ENCODE peak calls at places on chromosome 22, in four cellular contexts. One of them, this sample, is unnamed. For H3K9me3, the result is how much of the 10 kb centered on the place peaks cover.

GRCh38 chr22:24429411-24430365 is 2.3 kb downstream of the ADORA2A start:
- DNase-seq in IMR-90: peak
- DNase-seq in naive thymus-derived CD4-positive, alpha-beta T cell: peak
- DNase-seq in transverse colon: no peak
- DNase-seq in this sample: no peak

GRCh38 chr22:23306438-23306921 is 126.2 kb downstream of the BCR start:
- DNase-seq in IMR-90: peak
- DNase-seq in naive thymus-derived CD4-positive, alpha-beta T cell: no peak
- DNase-seq in transverse colon: no peak
- DNase-seq in this sample: no peak

GRCh38 chr22:22752556-22753477 is 108.4 kb downstream of the GGTLC2 start:
- DNase-seq in IMR-90: peak
- DNase-seq in naive thymus-derived CD4-positive, alpha-beta T cell: peak
- DNase-seq in transverse colon: no peak
- DNase-seq in this sample: no peak

GRCh38 chr22:33781396-33781795 is 138.9 kb downstream of the LARGE1 start:
- DNase-seq in IMR-90: peak
- DNase-seq in naive thymus-derived CD4-positive, alpha-beta T cell: no peak
- DNase-seq in transverse colon: no peak
- DNase-seq in this sample: no peak

GRCh38 chr22:37782340-37783168 is 25.2 kb upstream of the GCAT start:
- DNase-seq in IMR-90: peak
- DNase-seq in naive thymus-derived CD4-positive, alpha-beta T cell: no peak
- DNase-seq in transverse colon: no peak
- DNase-seq in this sample: no peak

GRCh38 chr22:37018815-37019308 is 385 bp downstream of the TST start:
- DNase-seq in IMR-90: peak
- DNase-seq in naive thymus-derived CD4-positive, alpha-beta T cell: no peak
- DNase-seq in transverse colon: peak
- DNase-seq in this sample: no peak

GRCh38 chr22:18023509-18024275 is 669 bp downstream of the MICAL3 start:
- DNase-seq in IMR-90: peak
- DNase-seq in naive thymus-derived CD4-positive, alpha-beta T cell: peak
- DNase-seq in transverse colon: peak
- DNase-seq in this sample: no peak

GRCh38 chr22:23532756-23533155 is 47.3 kb downstream of the IGLL1 start:
- DNase-seq in IMR-90: no peak
- DNase-seq in naive thymus-derived CD4-positive, alpha-beta T cell: no peak
- DNase-seq in transverse colon: no peak
- DNase-seq in this sample: no peak

GRCh38 chr22:42169055-42169469 is 38.5 kb upstream of the CYP2D6 start:
- DNase-seq in IMR-90: peak
- DNase-seq in naive thymus-derived CD4-positive, alpha-beta T cell: peak
- DNase-seq in transverse colon: peak
- DNase-seq in this sample: no peak

GRCh38 chr22:42258126-42258525 is 12.3 kb downstream of the TCF20 start:
- DNase-seq in IMR-90: no peak
- DNase-seq in naive thymus-derived CD4-positive, alpha-beta T cell: no peak
- DNase-seq in transverse colon: no peak
- DNase-seq in this sample: no peak

GRCh38 chr22:40428796-40429195 is 58.4 kb downstream of the SGSM3 start:
- DNase-seq in IMR-90: no peak
- DNase-seq in naive thymus-derived CD4-positive, alpha-beta T cell: no peak
- DNase-seq in transverse colon: no peak
- DNase-seq in this sample: no peak

GRCh38 chr22:40363059-40363458 is 7.3 kb upstream of the SGSM3 start:
- DNase-seq in IMR-90: peak
- DNase-seq in naive thymus-derived CD4-positive, alpha-beta T cell: no peak
- DNase-seq in transverse colon: no peak
- DNase-seq in this sample: no peak

GRCh38 chr22:25853501-25853900 is 111.5 kb downstream of the MYO18B start:
- DNase-seq in IMR-90: no peak
- DNase-seq in naive thymus-derived CD4-positive, alpha-beta T cell: no peak
- DNase-seq in transverse colon: no peak
- DNase-seq in this sample: no peak

GRCh38 chr22:42711281-42711731 is 9.4 kb downstream of the A4GALT start:
- DNase-seq in IMR-90: no peak
- DNase-seq in naive thymus-derived CD4-positive, alpha-beta T cell: no peak
- DNase-seq in transverse colon: no peak
- DNase-seq in this sample: peak

GRCh38 chr22:35352214-35353111 is 28.4 kb upstream of the HMOX1 start:
- DNase-seq in IMR-90: no peak
- DNase-seq in naive thymus-derived CD4-positive, alpha-beta T cell: no peak
- DNase-seq in transverse colon: peak
- DNase-seq in this sample: no peak

GRCh38 chr22:19707347-19708322 is 6.7 kb upstream of the SEPTIN5 start:
- DNase-seq in IMR-90: no peak
- DNase-seq in naive thymus-derived CD4-positive, alpha-beta T cell: no peak
- DNase-seq in transverse colon: no peak
- DNase-seq in this sample: no peak

GRCh38 chr22:29225422-29226090 is 19.9 kb downstream of the EMID1 start:
- DNase-seq in IMR-90: peak
- DNase-seq in naive thymus-derived CD4-positive, alpha-beta T cell: no peak
- DNase-seq in transverse colon: peak
- DNase-seq in this sample: no peak

GRCh38 chr22:47056361-47056760 is 293.9 kb downstream of the TBC1D22A start:
- DNase-seq in IMR-90: no peak
- DNase-seq in naive thymus-derived CD4-positive, alpha-beta T cell: no peak
- DNase-seq in transverse colon: no peak
- DNase-seq in this sample: no peak

GRCh38 chr22:26903030-26903856 is 245.9 kb downstream of the MIAT start:
- DNase-seq in IMR-90: no peak
- DNase-seq in naive thymus-derived CD4-positive, alpha-beta T cell: no peak
- DNase-seq in transverse colon: peak
- DNase-seq in this sample: peak

GRCh38 chr22:19503367-19503766 is 20.8 kb downstream of the CLDN5 start:
- DNase-seq in IMR-90: no peak
- DNase-seq in naive thymus-derived CD4-positive, alpha-beta T cell: no peak
- DNase-seq in transverse colon: no peak
- DNase-seq in this sample: no peak

GRCh38 chr22:42688914-42689275 is 31.8 kb downstream of the A4GALT start:
- DNase-seq in IMR-90: no peak
- DNase-seq in naive thymus-derived CD4-positive, alpha-beta T cell: no peak
- DNase-seq in transverse colon: no peak
- DNase-seq in this sample: no peak

GRCh38 chr22:20999350-21000214 is 2.3 kb downstream of the THAP7 start:
- DNase-seq in IMR-90: no peak
- DNase-seq in naive thymus-derived CD4-positive, alpha-beta T cell: no peak
- DNase-seq in transverse colon: no peak
- DNase-seq in this sample: no peak

GRCh38 chr22:46936378-46936916 is 174.0 kb downstream of the TBC1D22A start:
- DNase-seq in IMR-90: no peak
- DNase-seq in naive thymus-derived CD4-positive, alpha-beta T cell: no peak
- DNase-seq in transverse colon: no peak
- DNase-seq in this sample: no peak

GRCh38 chr22:31099386-31099785 is 8.0 kb downstream of the SELENOM start:
- DNase-seq in IMR-90: peak
- DNase-seq in naive thymus-derived CD4-positive, alpha-beta T cell: no peak
- DNase-seq in transverse colon: no peak
- DNase-seq in this sample: no peak
- H3K4me3 ChIP-seq in IMR-90: no peak
- H3K4me3 ChIP-seq in naive thymus-derived CD4-positive, alpha-beta T cell: no peak
- H3K4me3 ChIP-seq in transverse colon: no peak
- H3K4me3 ChIP-seq in this sample: no peak

GRCh38 chr22:48588881-48589450 is 1238.7 kb downstream of the BRD1 start:
- DNase-seq in IMR-90: no peak
- DNase-seq in naive thymus-derived CD4-positive, alpha-beta T cell: no peak
- DNase-seq in transverse colon: no peak
- DNase-seq in this sample: no peak
- H3K9me3 ChIP-seq in IMR-90: half or more
- H3K9me3 ChIP-seq in naive thymus-derived CD4-positive, alpha-beta T cell: under half
- H3K9me3 ChIP-seq in transverse colon: under half
- H3K9me3 ChIP-seq in this sample: under half

GRCh38 chr22:43992331-43992821 is 31.7 kb upstream of the PARVB start:
- DNase-seq in IMR-90: peak
- DNase-seq in naive thymus-derived CD4-positive, alpha-beta T cell: no peak
- DNase-seq in transverse colon: no peak
- DNase-seq in this sample: no peak
- H3K4me3 ChIP-seq in IMR-90: no peak
- H3K4me3 ChIP-seq in naive thymus-derived CD4-positive, alpha-beta T cell: no peak
- H3K4me3 ChIP-seq in transverse colon: no peak
- H3K4me3 ChIP-seq in this sample: no peak

DNA sequence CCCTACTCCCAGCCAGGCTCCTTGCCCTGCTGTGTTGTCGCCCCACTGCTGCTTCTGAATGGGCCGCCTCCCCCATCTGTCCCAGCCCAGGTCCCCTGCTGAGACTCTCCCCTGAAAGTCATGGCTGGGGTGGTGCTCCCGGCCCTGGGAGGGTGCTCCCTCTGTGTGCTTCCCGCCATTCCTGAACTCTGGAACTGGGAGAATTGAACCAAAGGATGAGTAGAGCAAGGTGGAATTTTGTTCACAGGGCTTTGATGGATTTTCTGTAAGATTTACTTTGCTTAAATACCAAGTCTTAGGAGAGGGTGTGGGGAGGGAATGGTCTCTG is 402 bp downstream of the APOBEC3G start:
- DNase-seq in IMR-90: no peak
- DNase-seq in naive thymus-derived CD4-positive, alpha-beta T cell: no peak
- DNase-seq in transverse colon: no peak
- DNase-seq in this sample: no peak
- H3K9me3 ChIP-seq in IMR-90: under half
- H3K9me3 ChIP-seq in naive thymus-derived CD4-positive, alpha-beta T cell: under half
- H3K9me3 ChIP-seq in transverse colon: under half
- H3K9me3 ChIP-seq in this sample: under half

This sample was measured in SK-N-MC.